ENCODE peak calls at places on chromosomes 11 and 22, in ten cellular contexts. S, K, D, J, X, G, P, W, E and U are unnamed samples.

GRCh38 chr11:29040489-29040888 is 932.3 kb downstream of the METTL15 start:
- DNase-seq in S (no peak), W (no peak), D (no peak), X (no peak), G (no peak), J (no peak), K (no peak), E (no peak), P (no peak), U (no peak)

GRCh38 chr11:3043315-3043871 is 13.8 kb downstream of the CARS1 start:
- DNase-seq in P (no peak), J (no peak), X (no peak), E (no peak), W (no peak), G (peak; percentile 90), K (peak; percentile 43), S (no peak), D (no peak), U (no peak)

GRCh38 chr22:22711532-22711913 is 67.1 kb downstream of the GGTLC2 start:
- DNase-seq in X (no peak), S (no peak), P (no peak), W (no peak), G (no peak), J (no peak), E (no peak), D (no peak), K (no peak), U (no peak)

GRCh38 chr11:8039530-8040260 is 41.3 kb upstream of the TUB start:
- DNase-seq in K (peak; percentile 7), S (no peak), P (no peak), W (no peak), J (no peak), G (no peak), X (no peak), D (no peak), E (no peak), U (no peak)

GRCh38 chr11:92888701-92889100 is 80.8 kb upstream of the MTNR1B start:
- DNase-seq in E (no peak), K (no peak), X (no peak), G (no peak), S (no peak), P (no peak), W (no peak), J (no peak), D (no peak), U (no peak)

GRCh38 chr11:134888821-134889220 is 476.8 kb upstream of the B3GAT1 start:
- DNase-seq in G (no peak), P (no peak), J (no peak), E (no peak), X (no peak), W (no peak), K (no peak), S (no peak), D (no peak), U (no peak)

GRCh38 chr11:117814204-117814765 is 10.3 kb downstream of the FXYD2 start:
- DNase-seq in G (no peak), P (no peak), K (peak; percentile 79), D (no peak), S (no peak), X (no peak), J (no peak), E (no peak), W (no peak), U (no peak)

GRCh38 chr22:46551321-46551720 is 13.9 kb upstream of the CELSR1 start:
- DNase-seq in D (no peak), S (no peak), E (no peak), J (no peak), P (no peak), G (no peak), K (no peak), W (no peak), X (no peak), U (no peak)

GRCh38 chr11:121095561-121095960 is 5.5 kb upstream of the TECTA start:
- DNase-seq in S (no peak), D (no peak), G (no peak), K (no peak), J (no peak), P (no peak), E (no peak), X (no peak), W (no peak), U (no peak)

GRCh38 chr11:65274734-65275682 is 13.2 kb downstream of the POLA2 start:
- DNase-seq in J (peak; percentile 97), E (peak; percentile 40), X (peak; percentile 18), W (peak; percentile 59), K (peak; percentile 88), D (peak; percentile 43), G (peak; percentile 87), S (peak; percentile 87), P (no peak), U (peak; percentile 97)

GRCh38 chr11:130220311-130221030 is 60.9 kb downstream of the ST14 start:
- DNase-seq in X (no peak), K (peak; percentile 5), E (no peak), J (no peak), W (no peak), D (no peak), S (no peak), G (no peak), P (no peak), U (no peak)

GRCh38 chr22:31538815-31539214 is 42.5 kb downstream of the SFI1 start:
- DNase-seq in G (no peak), P (no peak), X (no peak), E (peak; percentile 75), W (peak; percentile 54), K (no peak), S (no peak), J (no peak), D (no peak), U (no peak)

GRCh38 chr22:40478456-40479125 is 108.2 kb downstream of the SGSM3 start:
- DNase-seq in G (no peak), E (no peak), X (no peak), J (no peak), K (no peak), S (no peak), P (no peak), D (no peak), W (no peak), U (no peak)

GRCh38 chr11:69443138-69443967 is 38.1 kb upstream of the LINC01488 start:
- DNase-seq in K (peak; percentile 90), E (peak; percentile 91), J (peak; percentile 100), W (peak; percentile 97), G (peak; percentile 96), S (peak; percentile 97), P (peak; percentile 16), X (peak; percentile 16), D (no peak), U (peak; percentile 90)

GRCh38 chr11:4072668-4073285 is 21.8 kb upstream of the RRM1 start:
- DNase-seq in W (peak; percentile 71), X (peak; percentile 57), D (peak; percentile 80), J (peak; percentile 84), G (peak; percentile 79), P (peak; percentile 19), S (peak; percentile 90), K (peak; percentile 66), E (peak; percentile 49), U (peak; percentile 43)

GRCh38 chr22:31488988-31489617 is 539 bp downstream of the EIF4ENIF1 start:
- DNase-seq in D (peak; percentile 52), W (peak; percentile 69), X (peak; percentile 8), G (peak; percentile 48), P (peak; percentile 12), E (peak; percentile 53), K (no peak), J (peak; percentile 43), S (peak; percentile 80), U (no peak)

GRCh38 chr11:69013009-69013951 is at the start of gene MRGPRF:
- DNase-seq in W (no peak), G (peak; percentile 90), J (peak; percentile 83), E (peak; percentile 17), S (peak; percentile 67), X (no peak), K (peak; percentile 90), P (no peak), D (no peak), U (no peak)

GRCh38 chr11:102981324-102981910 is 25.9 kb upstream of the MMP13 start:
- DNase-seq in S (no peak), D (no peak), W (no peak), P (no peak), E (no peak), J (peak; percentile 14), X (no peak), K (no peak), G (no peak), U (no peak)

GRCh38 chr22:46055176-46055850 is 78.4 kb upstream of the WNT7B start:
- DNase-seq in X (no peak), P (no peak), D (peak; percentile 35), J (peak; percentile 56), W (no peak), K (no peak), S (no peak), G (no peak), E (peak; percentile 29), U (no peak)

GRCh38 chr22:41286639-41287091 is 678 bp upstream of the RANGAP1 start:
- DNase-seq in D (peak; percentile 86), X (no peak), W (no peak), J (no peak), G (no peak), E (peak; percentile 82), S (no peak), K (no peak), P (peak; percentile 35), U (no peak)

GRCh38 chr11:65856689-65857499 is 1.1 kb downstream of the CFL1 start:
- DNase-seq in J (peak; percentile 93), D (peak; percentile 80), W (peak; percentile 82), S (peak; percentile 85), P (peak; percentile 75), K (peak; percentile 76), G (peak; percentile 64), X (peak; percentile 81), E (peak; percentile 89), U (peak; percentile 64)

GRCh38 chr22:42688241-42688913 is 32.3 kb downstream of the A4GALT start:
- DNase-seq in W (no peak), E (no peak), S (peak; percentile 98), P (no peak), K (peak; percentile 84), J (peak; percentile 37), X (no peak), D (no peak), G (peak; percentile 88), U (peak; percentile 89)

GRCh38 chr22:46067159-46068111 is 82.9 kb upstream of the PPARA start:
- DNase-seq in P (no peak), J (peak; percentile 86), X (no peak), D (no peak), W (no peak), K (no peak), G (no peak), E (no peak), S (no peak), U (no peak)

GRCh38 chr11:1073261-1073724 is 1.4 kb upstream of the MUC2 start:
- DNase-seq in P (no peak), S (peak; percentile 38), G (peak; percentile 56), K (peak; percentile 78), W (no peak), J (peak; percentile 35), X (no peak), E (no peak), D (no peak), U (peak; percentile 65)